ENCODE peak calls at places on chromosomes 3 and 15, in four cellular contexts. O is HepG2, V is SK-N-SH, X is GM12878. P is an unnamed sample.

GRCh38 chr3:123085293-123085949 is 18.6 kb downstream of the PDIA5 start:
- DNase-seq in X (no peak), O (peak; percentile 80), V (peak; percentile 68), P (peak; percentile 24)

GRCh38 chr15:37289109-37289765 is 188.9 kb upstream of the MEIS2 start:
- DNase-seq in X (no peak), V (peak; percentile 19), O (peak; percentile 1), P (no peak)

GRCh38 chr3:23501201-23501824 is 298.2 kb downstream of the UBE2E2 start:
- DNase-seq in X (no peak), V (no peak), O (no peak), P (no peak)

GRCh38 chr15:90087454-90088154 is 14.7 kb downstream of the IDH2 start:
- DNase-seq in X (no peak), O (peak; percentile 36), V (peak; percentile 77), P (peak; percentile 81)

GRCh38 chr15:80929225-80929624 is 60.4 kb downstream of the MESD start:
- DNase-seq in V (no peak), O (no peak), X (no peak), P (no peak)

GRCh38 chr15:63476229-63476632 is 28.2 kb upstream of the USP3 start:
- DNase-seq in V (no peak), X (no peak), O (peak; percentile 85), P (no peak)

GRCh38 chr3:134449277-134449676 is 36.5 kb downstream of the ANAPC13 start:
- DNase-seq in X (no peak), V (peak; percentile 29), O (peak; percentile 56), P (no peak)

GRCh38 chr3:49759226-49759625 is 27.1 kb downstream of the IP6K1 start:
- DNase-seq in O (no peak), X (no peak), V (no peak), P (no peak)

GRCh38 chr15:64146041-64146440 is 5.5 kb upstream of the SNX22 start:
- DNase-seq in O (no peak), V (peak; percentile 49), X (no peak), P (no peak)

GRCh38 chr15:65426216-65426853 is 3.6 kb upstream of the IGDCC4 start:
- DNase-seq in V (no peak), O (no peak), X (no peak), P (no peak)

GRCh38 chr15:69725957-69726356 is 273.3 kb downstream of the RPLP1 start:
- DNase-seq in X (no peak), V (no peak), O (no peak), P (no peak)

GRCh38 chr3:16511561-16512434 is 1.7 kb downstream of the RFTN1 start:
- DNase-seq in O (no peak), V (no peak), X (peak; percentile 98), P (no peak)

GRCh38 chr3:98777801-98778220 is 14.7 kb downstream of the ST3GAL6 start:
- DNase-seq in O (no peak), X (no peak), V (no peak), P (no peak)

GRCh38 chr3:140176526-140176925 is 241.5 kb downstream of the CLSTN2 start:
- DNase-seq in V (no peak), O (no peak), X (no peak), P (no peak)

GRCh38 chr3:131083190-131083863 is 56.6 kb downstream of the NEK11 start:
- DNase-seq in O (no peak), V (peak; percentile 77), X (no peak), P (no peak)

GRCh38 chr3:127254730-127255129 is 33.1 kb downstream of the PRR20G start:
- DNase-seq in V (peak; percentile 60), X (no peak), O (peak; percentile 16), P (peak; percentile 33)

GRCh38 chr3:8500966-8501365 is 657 bp upstream of the LMCD1 start:
- DNase-seq in X (no peak), V (no peak), O (no peak), P (no peak)

GRCh38 chr15:67146214-67146613 is 80.8 kb downstream of the SMAD3 start:
- DNase-seq in O (peak; percentile 68), V (peak; percentile 47), X (no peak), P (no peak)

GRCh38 chr3:194369522-194370279 is at the start of gene LRRC15:
- DNase-seq in O (peak; percentile 38), V (no peak), X (no peak), P (no peak)

GRCh38 chr3:38376098-38376816 is 29.7 kb downstream of the XYLB start:
- DNase-seq in V (no peak), O (no peak), X (no peak), P (no peak)

GRCh38 chr15:94234300-94234699 is 2.9 kb downstream of the MCTP2 start:
- DNase-seq in X (no peak), V (no peak), O (no peak), P (no peak)

GRCh38 chr3:23174426-23175039 is 28.6 kb upstream of the UBE2E2 start:
- DNase-seq in X (no peak), O (no peak), V (peak; percentile 12), P (no peak)

GRCh38 chr3:185318136-185318535 is 44.8 kb upstream of the MAP3K13 start:
- DNase-seq in V (no peak), X (no peak), O (peak; percentile 55), P (no peak)

GRCh38 chr3:105367063-105367405 is 325 bp downstream of the ALCAM start:
- DNase-seq in O (no peak), X (no peak), V (peak; percentile 47), P (no peak)

GRCh38 chr15:34644061-34644460 is 60.6 kb upstream of the GOLGA8B start:
- DNase-seq in X (no peak), V (no peak), O (no peak), P (no peak)

GRCh38 chr3:159796744-159797143 is 191.9 kb upstream of the IL12A start:
- DNase-seq in X (no peak), V (no peak), O (no peak), P (no peak)

GRCh38 chr15:75723847-75724660 is 11.4 kb upstream of the CSPG4 start:
- DNase-seq in X (no peak), V (peak; percentile 72), O (peak; percentile 81), P (peak; percentile 82)

GRCh38 chr15:75130597-75131268 is 70.9 kb upstream of the C15orf39 start:
- DNase-seq in X (peak; percentile 89), O (no peak), V (no peak), P (no peak)

GRCh38 chr3:115581347-115582135 is 41.8 kb upstream of the GAP43 start:
- DNase-seq in O (no peak), X (no peak), V (no peak), P (no peak)

GRCh38 chr3:8324727-8325126 is 176.9 kb upstream of the LMCD1 start:
- DNase-seq in V (peak; percentile 53), O (peak; percentile 27), X (no peak), P (no peak)

GRCh38 chr15:42137461-42138261 is 18.8 kb downstream of the PLA2G4F start:
- DNase-seq in O (peak; percentile 48), X (no peak), V (peak; percentile 64), P (no peak)

GRCh38 chr3:151124476-151124875 is 39.0 kb downstream of the MED12L start:
- DNase-seq in O (no peak), X (no peak), V (no peak), P (no peak)

GRCh38 chr3:134357914-134358811 is 16.1 kb downstream of the AMOTL2 start:
- DNase-seq in V (peak; percentile 57), X (no peak), O (peak; percentile 87), P (peak; percentile 25)

GRCh38 chr15:63135804-63136203 is 14.1 kb downstream of the LACTB start:
- DNase-seq in O (no peak), V (no peak), X (no peak), P (no peak)

GRCh38 chr15:77375133-77375532 is 44.8 kb downstream of the PEAK1 start:
- DNase-seq in X (no peak), O (no peak), V (no peak), P (no peak)

GRCh38 chr15:77371850-77372249 is 48.1 kb downstream of the PEAK1 start:
- DNase-seq in O (no peak), V (no peak), X (peak; percentile 4), P (no peak)

GRCh38 chr15:77376770-77377169 is 43.1 kb downstream of the PEAK1 start:
- DNase-seq in O (no peak), X (no peak), V (no peak), P (no peak)

GRCh38 chr15:77370580-77370979 is 49.3 kb downstream of the PEAK1 start:
- DNase-seq in O (no peak), V (no peak), X (no peak), P (no peak)

DNA sequence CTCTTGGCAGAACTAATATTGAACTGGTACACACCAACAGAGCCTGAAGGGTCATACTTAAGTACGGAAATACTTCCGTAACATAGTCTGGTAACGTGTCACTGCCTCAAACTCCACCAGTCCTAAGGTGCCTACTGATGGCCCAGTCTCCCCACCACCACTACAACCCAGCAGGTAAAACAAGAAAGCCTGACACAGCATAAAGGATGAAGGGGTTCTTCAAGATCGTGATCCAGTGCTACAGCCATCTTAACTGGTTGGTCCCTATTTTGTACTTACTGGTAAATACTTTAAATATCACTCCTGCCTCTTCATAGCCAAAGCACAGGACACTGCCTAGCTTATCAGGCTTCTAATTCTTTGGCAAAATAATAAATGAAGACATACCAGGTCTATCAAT is 46.5 kb downstream of the PEAK1 start:
- DNase-seq in X (no peak), V (no peak), O (no peak), P (no peak)
- TF ChIP-seq NFIC in X (no peak), V (no peak), O (no peak), P (no peak)

DNA sequence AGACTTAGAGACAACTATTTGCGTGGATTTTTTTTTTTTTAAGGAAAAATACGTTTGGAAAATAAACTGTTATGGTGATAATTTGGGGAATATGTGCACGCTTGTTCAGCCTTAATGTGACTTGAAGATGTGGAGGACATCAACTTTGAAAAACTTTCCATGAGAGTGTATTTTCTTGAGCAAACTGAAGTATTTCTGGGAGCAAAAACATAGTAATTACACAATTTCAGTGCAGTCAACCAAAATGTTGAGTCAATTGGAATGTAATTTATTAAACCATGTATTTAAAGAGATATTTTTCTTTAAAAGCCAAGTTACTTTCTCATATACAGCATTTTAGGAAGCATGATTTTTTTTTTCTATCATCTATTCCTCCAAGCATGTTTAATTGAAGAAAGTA is 80.3 kb upstream of the FLNB start:
- DNase-seq in O (no peak), V (no peak), X (no peak), P (no peak)
- TF ChIP-seq NFIC in O (no peak), V (no peak), X (no peak), P (no peak)

GRCh38 chr3:86788371-86788770 is 202.6 kb downstream of the VGLL3 start:
- DNase-seq in V (no peak), X (no peak), O (no peak), P (no peak)

GRCh38 chr3:86787091-86787490 is 203.9 kb downstream of the VGLL3 start:
- DNase-seq in X (no peak), V (no peak), O (no peak), P (no peak)

GRCh38 chr3:86782860-86783259 is 208.1 kb downstream of the VGLL3 start:
- DNase-seq in V (no peak), X (no peak), O (no peak), P (no peak)

GRCh38 chr3:86782271-86782670 is 208.7 kb downstream of the VGLL3 start:
- DNase-seq in X (no peak), V (no peak), O (no peak), P (no peak)

GRCh38 chr3:86785381-86785780 is 205.6 kb downstream of the VGLL3 start:
- DNase-seq in X (no peak), V (no peak), O (no peak), P (no peak)
- TF ChIP-seq NFIC in X (no peak), V (no peak), O (no peak), P (no peak)

DNA sequence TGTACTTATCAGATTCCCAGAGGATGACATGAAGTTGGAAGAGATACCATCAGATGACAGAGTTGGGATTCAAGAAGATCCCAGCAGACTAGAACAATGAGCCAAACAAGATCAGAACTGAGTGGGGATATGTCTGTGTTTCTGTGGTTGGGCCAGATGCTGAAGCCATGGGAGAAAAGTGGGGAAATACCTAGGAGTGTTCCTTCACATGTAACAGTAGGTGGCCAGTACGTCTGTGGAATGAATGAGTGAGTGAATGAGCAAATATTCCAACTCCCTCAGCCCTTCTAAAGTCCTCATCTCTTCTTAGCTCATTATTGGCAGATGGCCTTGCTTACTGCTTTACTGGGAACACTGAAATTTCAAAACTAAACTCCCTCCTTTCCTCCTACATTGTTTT is 32.2 kb upstream of the GREM1 start:
- DNase-seq in X (no peak), V (no peak), O (no peak), P (no peak)
- TF ChIP-seq NFIC in X (no peak), V (no peak), O (no peak), P (no peak)

P was measured in K562.